ENCODE peak calls at places on chromosomes 16 and 17, in nine cellular contexts. C, H, G, X, A, P, Q, F and J are unnamed samples.

GRCh38 chr16:47511882-47512281 is 50.8 kb downstream of the PHKB start:
- DNase-seq in C (no peak), H (no peak), G (no peak), X (no peak), A (no peak), P (peak), Q (peak), F (no peak), J (no peak)

GRCh38 chr17:83068641-83069570 is 10.5 kb upstream of the METRNL start:
- DNase-seq in C (no peak), H (no peak), G (no peak), X (no peak), A (no peak), P (no peak), Q (no peak), F (peak), J (no peak)

GRCh38 chr16:14004031-14004718 is 66.9 kb upstream of the MRTFB start:
- DNase-seq in C (no peak), H (no peak), G (no peak), X (no peak), A (no peak), P (no peak), Q (no peak), F (no peak), J (no peak)

GRCh38 chr17:55816532-55817272 is 65.9 kb downstream of the PCTP start:
- DNase-seq in C (no peak), H (no peak), G (peak), X (no peak), A (no peak), P (no peak), Q (no peak), F (no peak), J (no peak)

GRCh38 chr16:76500006-76500405 is 222.8 kb downstream of the CNTNAP4 start:
- DNase-seq in C (no peak), H (no peak), G (no peak), X (no peak), A (no peak), P (no peak), Q (no peak), F (no peak), J (no peak)

GRCh38 chr17:8673621-8674020 is 43.1 kb upstream of the MYH10 start:
- DNase-seq in C (no peak), H (no peak), G (peak), X (peak), A (no peak), P (peak), Q (no peak), F (no peak), J (no peak)

GRCh38 chr16:50202926-50203624 is 50.0 kb downstream of the TENT4B start:
- DNase-seq in C (no peak), H (no peak), G (peak), X (peak), A (no peak), P (peak), Q (no peak), F (no peak), J (peak)

GRCh38 chr17:17757391-17757791 is 76.1 kb downstream of the RAI1 start:
- DNase-seq in C (no peak), H (no peak), G (no peak), X (no peak), A (no peak), P (no peak), Q (no peak), F (no peak), J (no peak)

GRCh38 chr17:42894283-42895184 is 6.1 kb upstream of the G6PC1 start:
- DNase-seq in C (no peak), H (no peak), G (no peak), X (no peak), A (no peak), P (no peak), Q (peak), F (no peak), J (no peak)

GRCh38 chr16:50146479-50147435 is 6.3 kb upstream of the TENT4B start:
- DNase-seq in C (no peak), H (no peak), G (peak), X (no peak), A (no peak), P (no peak), Q (no peak), F (no peak), J (no peak)

GRCh38 chr17:16453493-16453851 is 38.1 kb downstream of the TRPV2 start:
- DNase-seq in C (no peak), H (no peak), G (no peak), X (no peak), A (no peak), P (no peak), Q (no peak), F (no peak), J (no peak)
- TF ChIP-seq CTCF in C (no peak), H (no peak), G (no peak), X (no peak), A (no peak), P (no peak), Q (no peak), F (no peak), J (no peak)

DNA sequence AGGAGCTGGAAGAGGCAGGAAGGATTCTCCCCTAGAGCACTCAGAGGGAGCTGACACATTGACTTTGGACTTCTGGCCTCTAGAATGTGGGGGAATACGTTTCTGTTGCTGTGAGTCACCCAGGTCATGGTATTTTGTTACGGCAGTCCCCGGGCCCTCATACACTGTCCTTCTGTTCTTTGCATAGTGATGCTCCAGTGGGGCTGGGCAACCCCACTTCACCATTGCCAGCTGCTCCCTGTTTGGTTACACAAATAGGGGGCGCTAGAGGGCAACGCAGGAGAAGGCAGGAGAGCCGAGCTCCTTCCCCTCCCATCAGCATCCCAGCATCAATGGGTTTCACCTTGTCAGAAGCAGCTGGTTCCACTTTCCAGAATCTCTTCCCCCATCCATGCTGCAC is 257.7 kb upstream of the FOXF1 start:
- DNase-seq in C (no peak), H (peak), G (peak), X (peak), A (peak), P (peak), Q (peak), F (no peak), J (peak)
- TF ChIP-seq CTCF in C (peak), H (peak), G (peak), X (peak), A (peak), P (peak), Q (peak), F (no peak), J (peak)

GRCh38 chr16:57663917-57664661 is 4.0 kb upstream of the ADGRG3 start:
- DNase-seq in C (no peak), H (no peak), G (no peak), X (no peak), A (no peak), P (no peak), Q (no peak), F (no peak), J (no peak)
- TF ChIP-seq CTCF in C (no peak), H (no peak), G (no peak), X (no peak), A (no peak), P (no peak), Q (peak), F (no peak), J (peak)

GRCh38 chr17:79789943-79790804 is 6.7 kb downstream of the CBX8 start:
- DNase-seq in C (no peak), H (peak), G (no peak), X (no peak), A (peak), P (peak), Q (peak), F (peak), J (no peak)
- TF ChIP-seq CTCF in C (peak), H (peak), G (peak), X (peak), A (peak), P (peak), Q (peak), F (peak), J (peak)

GRCh38 chr16:2859686-2860265 is 1.8 kb upstream of the PRSS22 start:
- DNase-seq in C (no peak), H (no peak), G (no peak), X (no peak), A (no peak), P (no peak), Q (no peak), F (no peak), J (no peak)

GRCh38 chr16:2857451-2858244 is at the start of gene PRSS22:
- DNase-seq in C (no peak), H (no peak), G (no peak), X (no peak), A (no peak), P (no peak), Q (peak), F (no peak), J (no peak)

GRCh38 chr16:2856061-2856670 is 1.8 kb downstream of the PRSS22 start:
- DNase-seq in C (no peak), H (no peak), G (no peak), X (no peak), A (no peak), P (no peak), Q (peak), F (no peak), J (no peak)

GRCh38 chr16:2856686-2857450 is 1.1 kb downstream of the PRSS22 start:
- DNase-seq in C (no peak), H (no peak), G (no peak), X (no peak), A (no peak), P (no peak), Q (no peak), F (no peak), J (no peak)

DNA sequence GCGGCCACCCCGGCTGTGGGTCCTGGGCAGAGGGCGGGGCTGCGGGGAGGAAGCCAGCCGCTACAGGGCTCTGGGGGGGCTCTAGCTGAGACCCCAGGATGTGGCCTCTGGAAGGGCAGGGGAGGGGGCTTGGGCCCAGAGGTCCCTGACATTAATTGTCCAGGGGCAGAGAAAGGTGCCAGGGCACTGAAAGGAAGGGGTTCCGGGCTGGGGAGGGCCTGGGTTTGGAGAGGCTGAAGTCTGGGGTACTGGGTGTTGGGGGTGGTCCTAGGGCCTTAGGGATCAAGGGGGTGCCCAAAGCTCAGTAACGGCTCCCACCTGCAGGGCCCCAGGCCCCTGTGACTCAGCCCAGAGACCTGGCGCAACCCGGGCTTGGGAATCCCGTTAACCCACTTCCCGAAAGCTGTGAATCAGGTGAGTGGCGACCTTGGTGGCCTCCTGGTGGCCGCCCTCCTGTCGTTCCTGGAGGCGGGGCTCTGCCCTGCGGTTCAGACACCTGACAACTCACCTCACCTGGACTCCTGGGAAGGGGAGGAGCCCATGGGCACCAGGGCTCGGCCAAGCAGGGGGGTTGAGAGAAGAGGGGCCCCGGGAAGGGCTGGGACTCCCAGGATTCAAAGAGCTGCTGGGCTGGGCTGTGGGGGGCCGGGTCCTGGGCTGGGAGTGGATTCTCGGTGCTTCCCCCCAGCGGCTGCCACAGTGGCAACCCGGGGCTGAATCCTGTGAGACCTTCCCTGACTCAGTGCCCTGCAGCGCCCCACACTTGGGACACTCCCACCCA is 465 bp upstream of the PRSS22 start:
- DNase-seq in C (no peak), H (no peak), G (no peak), X (no peak), A (no peak), P (no peak), Q (peak), F (no peak), J (no peak)
- TF ChIP-seq CTCF in C (no peak), H (no peak), G (no peak), X (no peak), A (no peak), P (no peak), Q (peak), F (no peak), J (no peak)

GRCh38 chr16:886084-886543 is 84.7 kb downstream of the LMF1 start:
- DNase-seq in C (no peak), H (peak), G (no peak), X (no peak), A (no peak), P (no peak), Q (peak), F (no peak), J (no peak)
- TF ChIP-seq CTCF in C (no peak), H (no peak), G (no peak), X (no peak), A (no peak), P (no peak), Q (peak), F (no peak), J (no peak)

GRCh38 chr16:85522842-85523601 is 90.1 kb upstream of the GSE1 start:
- DNase-seq in C (no peak), H (no peak), G (peak), X (peak), A (no peak), P (peak), Q (no peak), F (no peak), J (no peak)
- TF ChIP-seq CTCF in C (no peak), H (no peak), G (no peak), X (no peak), A (no peak), P (no peak), Q (no peak), F (no peak), J (no peak)